ENCODE peak calls at places on chromosomes 13 and 19, in ten cellular contexts. Y is Karpas-422, L is GM23248, E is MM.1S, N is GM23338, Q is hepatocyte, G is SK-N-SH, X is HCT116, A is PC-3, W is PC-9. K is an unnamed sample. For H3K9me2, the result is how much of the 10 kb centered on the place peaks cover.

GRCh38 chr19:13401388-13401787 is 104.9 kb downstream of the CACNA1A start:
- DNase-seq in Y (peak), L (peak), E (no peak), N (peak), Q (no peak), G (no peak), X (peak), A (peak), W (no peak), K (peak)

GRCh38 chr19:49770529-49770928 is 3.7 kb downstream of the AP2A1 start:
- DNase-seq in Y (no peak), L (no peak), E (no peak), N (no peak), Q (no peak), G (no peak), X (no peak), A (no peak), W (no peak), K (no peak)

GRCh38 chr19:52176574-52176973 is 5.2 kb upstream of the ZNF836 start:
- DNase-seq in Y (no peak), L (no peak), E (no peak), N (peak), Q (no peak), G (no peak), X (no peak), A (no peak), W (peak), K (no peak)

GRCh38 chr19:28627669-28628068 is 585.3 kb downstream of the UQCRFS1 start:
- DNase-seq in Y (no peak), L (no peak), E (no peak), N (no peak), Q (no peak), G (no peak), X (no peak), A (no peak), W (no peak), K (no peak)

GRCh38 chr13:40026174-40026585 is 370.7 kb downstream of the COG6 start:
- DNase-seq in Y (no peak), L (no peak), E (peak), N (no peak), Q (no peak), G (no peak), X (no peak), A (no peak), W (no peak), K (no peak)

GRCh38 chr19:49786432-49786831 is 19.6 kb downstream of the AP2A1 start:
- DNase-seq in Y (no peak), L (peak), E (no peak), N (no peak), Q (no peak), G (no peak), X (no peak), A (peak), W (no peak), K (no peak)

GRCh38 chr19:54287456-54287855 is 6.5 kb upstream of the LILRB2 start:
- DNase-seq in Y (no peak), L (peak), E (no peak), N (no peak), Q (no peak), G (no peak), X (no peak), A (no peak), W (no peak), K (no peak)

GRCh38 chr13:109779074-109779473 is 7.3 kb downstream of the IRS2 start:
- DNase-seq in Y (no peak), L (no peak), E (no peak), N (no peak), Q (no peak), G (peak), X (no peak), A (no peak), W (no peak), K (peak)

GRCh38 chr13:98467263-98467985 is 109.5 kb downstream of the STK24 start:
- DNase-seq in Y (no peak), L (no peak), E (no peak), N (no peak), Q (no peak), G (no peak), X (no peak), A (no peak), W (no peak), K (no peak)

GRCh38 chr19:50358483-50359431 is 6.7 kb downstream of the NAPSA start:
- DNase-seq in Y (peak), L (peak), E (no peak), N (no peak), Q (no peak), G (peak), X (no peak), A (peak), W (no peak), K (no peak)

GRCh38 chr13:49530452-49530851 is 34.7 kb downstream of the PHF11 start:
- DNase-seq in Y (peak), L (no peak), E (no peak), N (no peak), Q (no peak), G (no peak), X (no peak), A (no peak), W (no peak), K (peak)
- H3K9me2 ChIP-seq in Y (under half), L (under half), E (under half), N (under half), Q (under half), G (under half), X (under half), A (under half), W (under half), K (under half)

GRCh38 chr19:2233601-2234280 is 2.4 kb downstream of the PLEKHJ1 start:
- DNase-seq in Y (no peak), L (no peak), E (no peak), N (no peak), Q (no peak), G (no peak), X (no peak), A (no peak), W (no peak), K (peak)
- H3K4me2 ChIP-seq in Y (no peak), L (no peak), E (no peak), N (no peak), Q (peak), G (peak), X (no peak), A (no peak), W (no peak), K (peak)

DNA sequence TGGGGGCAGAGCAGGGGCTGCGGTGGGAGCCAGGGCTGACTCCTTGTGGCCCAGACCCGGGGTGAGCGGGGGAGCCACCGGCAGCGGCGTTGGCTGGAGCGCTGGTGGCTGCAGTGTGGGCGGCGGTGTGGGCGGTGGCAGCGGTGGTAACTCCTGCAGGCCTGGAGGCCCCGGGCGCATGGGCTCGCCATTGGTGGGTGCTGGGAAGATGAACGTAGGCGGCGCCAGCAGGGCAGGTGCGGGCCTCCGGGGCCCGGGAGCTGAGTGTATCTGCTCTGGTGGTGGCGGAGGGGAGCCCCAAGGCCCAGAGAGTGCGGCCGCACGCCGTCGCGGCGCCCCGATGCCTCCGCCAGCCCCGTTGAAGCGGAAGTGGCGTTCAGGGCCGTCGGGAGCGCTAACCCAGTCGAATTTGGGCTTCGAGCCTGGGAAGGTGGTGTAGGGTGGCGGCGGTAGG is 2.0 kb downstream of the GGN start:
- DNase-seq in Y (no peak), L (no peak), E (no peak), N (peak), Q (no peak), G (peak), X (no peak), A (no peak), W (no peak), K (no peak)
- H3K4me3 ChIP-seq in Y (no peak), L (no peak), E (no peak), N (peak), Q (no peak), G (no peak), X (no peak), A (no peak), W (no peak), K (no peak)

GRCh38 chr13:114145722-114146121 is 13.3 kb upstream of the RASA3 start:
- DNase-seq in Y (no peak), L (no peak), E (no peak), N (no peak), Q (no peak), G (no peak), X (no peak), A (no peak), W (no peak), K (no peak)

GRCh38 chr13:114146629-114147028 is 14.2 kb upstream of the RASA3 start:
- DNase-seq in Y (no peak), L (no peak), E (no peak), N (peak), Q (no peak), G (peak), X (no peak), A (no peak), W (no peak), K (no peak)

GRCh38 chr13:114144606-114145244 is 12.3 kb upstream of the RASA3 start:
- DNase-seq in Y (no peak), L (no peak), E (no peak), N (no peak), Q (no peak), G (no peak), X (no peak), A (no peak), W (no peak), K (no peak)

GRCh38 chr13:114145256-114145655 is 12.8 kb upstream of the RASA3 start:
- DNase-seq in Y (no peak), L (no peak), E (no peak), N (no peak), Q (no peak), G (peak), X (no peak), A (no peak), W (no peak), K (peak)

GRCh38 chr13:114146173-114146572 is 13.8 kb upstream of the RASA3 start:
- DNase-seq in Y (no peak), L (no peak), E (no peak), N (no peak), Q (no peak), G (no peak), X (no peak), A (no peak), W (no peak), K (no peak)
- H3K9me2 ChIP-seq in Y (under half), L (under half), E (under half), N (under half), Q (under half), G (under half), X (under half), A (under half), W (under half), K (under half)

GRCh38 chr13:80141114-80141849 is 199.6 kb downstream of the SPRY2 start:
- DNase-seq in Y (no peak), L (peak), E (no peak), N (no peak), Q (peak), G (no peak), X (no peak), A (no peak), W (no peak), K (no peak)
- H3K4me2 ChIP-seq in Y (no peak), L (peak), E (no peak), N (no peak), Q (no peak), G (peak), X (no peak), A (no peak), W (no peak), K (no peak)

GRCh38 chr19:1880611-1881392 is 4.5 kb downstream of the ABHD17A start:
- DNase-seq in Y (peak), L (no peak), E (no peak), N (no peak), Q (no peak), G (no peak), X (no peak), A (no peak), W (no peak), K (no peak)

GRCh38 chr19:1884291-1884718 is 991 bp downstream of the ABHD17A start:
- DNase-seq in Y (peak), L (peak), E (peak), N (no peak), Q (no peak), G (no peak), X (no peak), A (no peak), W (no peak), K (peak)

GRCh38 chr19:1882786-1883692 is 2.3 kb downstream of the ABHD17A start:
- DNase-seq in Y (peak), L (no peak), E (no peak), N (no peak), Q (no peak), G (no peak), X (no peak), A (no peak), W (no peak), K (no peak)

GRCh38 chr19:1883784-1884183 is 1.5 kb downstream of the ABHD17A start:
- DNase-seq in Y (peak), L (no peak), E (no peak), N (no peak), Q (no peak), G (no peak), X (no peak), A (no peak), W (no peak), K (peak)

GRCh38 chr19:1882089-1882785 is 3.1 kb downstream of the ABHD17A start:
- DNase-seq in Y (peak), L (no peak), E (no peak), N (no peak), Q (no peak), G (no peak), X (no peak), A (no peak), W (no peak), K (peak)
- H3K4me3 ChIP-seq in Y (no peak), L (no peak), E (no peak), N (no peak), Q (no peak), G (no peak), X (no peak), A (no peak), W (no peak), K (peak)

GRCh38 chr19:11769995-11770394 is 3.2 kb downstream of the ZNF441 start:
- DNase-seq in Y (no peak), L (no peak), E (no peak), N (no peak), Q (no peak), G (no peak), X (no peak), A (no peak), W (no peak), K (no peak)
- H3K9me2 ChIP-seq in Y (under half), L (under half), E (under half), N (under half), Q (under half), G (under half), X (under half), A (under half), W (under half), K (under half)

DNA sequence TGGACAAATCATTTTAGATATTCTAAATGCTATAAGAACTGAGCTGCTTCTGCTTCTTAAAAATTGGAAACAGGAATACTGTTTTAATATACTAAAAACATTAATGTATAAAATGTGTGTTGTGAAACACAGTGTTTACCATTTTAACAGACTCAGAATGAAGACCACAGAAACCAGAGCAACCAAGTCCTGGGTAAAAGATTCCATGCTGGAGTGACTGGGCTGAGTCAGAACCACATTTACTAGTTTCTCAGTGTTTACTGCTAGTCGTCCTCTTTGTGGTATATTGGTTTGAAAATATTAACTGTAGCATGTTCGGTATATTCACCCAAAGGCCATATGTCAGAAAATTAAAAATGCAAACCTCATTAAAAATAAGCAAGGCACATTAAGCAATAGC is 31.9 kb downstream of the ANKRD10 start:
- DNase-seq in Y (no peak), L (peak), E (no peak), N (no peak), Q (no peak), G (no peak), X (no peak), A (no peak), W (no peak), K (no peak)
- H3K4me2 ChIP-seq in Y (no peak), L (no peak), E (no peak), N (no peak), Q (no peak), G (no peak), X (no peak), A (no peak), W (no peak), K (no peak)

GRCh38 chr13:93552596-93552995 is 326.0 kb downstream of the GPC6 start:
- DNase-seq in Y (no peak), L (no peak), E (no peak), N (peak), Q (no peak), G (no peak), X (no peak), A (no peak), W (no peak), K (no peak)
- H3K4me3 ChIP-seq in Y (no peak), L (no peak), E (no peak), N (peak), Q (no peak), G (no peak), X (no peak), A (no peak), W (no peak), K (no peak)

GRCh38 chr19:55488986-55489710 is 912 bp downstream of the SSC5D start:
- DNase-seq in Y (no peak), L (no peak), E (no peak), N (no peak), Q (no peak), G (peak), X (no peak), A (no peak), W (no peak), K (no peak)
- H3K9me2 ChIP-seq in Y (under half), L (under half), E (under half), N (under half), Q (under half), G (under half), X (under half), A (under half), W (under half), K (under half)